ENCODE peak calls at places on chromosome 20, in six cellular contexts. B, X, Q, H, G and P are unnamed samples.

GRCh38 chr20:63636752-63637633 is 10.1 kb upstream of the GMEB2 start:
- DNase-seq in B (no peak), X (peak; percentile 21), Q (no peak), H (no peak), G (peak; percentile 28), P (no peak)

GRCh38 chr20:8798505-8798904 is 270.4 kb upstream of the PLCB4 start:
- DNase-seq in B (no peak), X (no peak), Q (no peak), H (no peak), G (peak; percentile 76), P (peak; percentile 21)

GRCh38 chr20:14333734-14334133 is 3.7 kb downstream of the FLRT3 start:
- DNase-seq in B (no peak), X (no peak), Q (no peak), H (no peak), G (no peak), P (no peak)

GRCh38 chr20:60729119-60729900 is 522.8 kb upstream of the CDH4 start:
- DNase-seq in B (no peak), X (no peak), Q (no peak), H (no peak), G (no peak), P (no peak)

GRCh38 chr20:53926428-53927028 is 143.9 kb downstream of the BCAS1 start:
- DNase-seq in B (peak; percentile 99), X (peak; percentile 99), Q (no peak), H (peak; percentile 52), G (peak; percentile 98), P (peak; percentile 91)

GRCh38 chr20:31652917-31653385 is 15.2 kb downstream of the COX4I2 start:
- DNase-seq in B (no peak), X (no peak), Q (no peak), H (no peak), G (peak; percentile 90), P (peak; percentile 31)

GRCh38 chr20:57282691-57283361 is 16.4 kb upstream of the BMP7 start:
- DNase-seq in B (no peak), X (no peak), Q (no peak), H (no peak), G (no peak), P (no peak)

GRCh38 chr20:43955244-43956191 is 40.9 kb downstream of the TOX2 start:
- DNase-seq in B (peak; percentile 99), X (peak; percentile 89), Q (no peak), H (no peak), G (peak; percentile 97), P (peak; percentile 80)

GRCh38 chr20:43438578-43439316 is 18.9 kb upstream of the SRSF6 start:
- DNase-seq in B (no peak), X (no peak), Q (no peak), H (no peak), G (no peak), P (no peak)

GRCh38 chr20:60586417-60587105 is 628.3 kb downstream of the CDH26 start:
- DNase-seq in B (no peak), X (no peak), Q (no peak), H (no peak), G (no peak), P (no peak)

GRCh38 chr20:57977141-57977540 is 251.3 kb downstream of the ANKRD60 start:
- DNase-seq in B (no peak), X (no peak), Q (no peak), H (no peak), G (no peak), P (no peak)

GRCh38 chr20:21509597-21510331 is 4.1 kb downstream of the NKX2-2 start:
- DNase-seq in B (peak; percentile 41), X (no peak), Q (no peak), H (no peak), G (peak; percentile 63), P (peak; percentile 14)

GRCh38 chr20:34553366-34553867 is 5.1 kb upstream of the MAP1LC3A start:
- DNase-seq in B (no peak), X (no peak), Q (no peak), H (no peak), G (no peak), P (no peak)

GRCh38 chr20:32638848-32639247 is 34.9 kb downstream of the C20orf203 start:
- DNase-seq in B (peak; percentile 84), X (peak; percentile 91), Q (no peak), H (no peak), G (no peak), P (no peak)

GRCh38 chr20:20480689-20481088 is 112.8 kb downstream of the INSM1 start:
- DNase-seq in B (peak; percentile 75), X (peak; percentile 79), Q (no peak), H (no peak), G (peak; percentile 88), P (peak; percentile 71)

GRCh38 chr20:12835999-12836398 is 172.8 kb upstream of the SPTLC3 start:
- DNase-seq in B (no peak), X (peak; percentile 22), Q (no peak), H (no peak), G (no peak), P (no peak)

GRCh38 chr20:13009682-13010406 is 1.1 kb downstream of the SPTLC3 start:
- DNase-seq in B (peak; percentile 64), X (peak; percentile 85), Q (no peak), H (peak; percentile 30), G (peak; percentile 97), P (peak; percentile 94)

GRCh38 chr20:37897008-37897548 is 5.8 kb upstream of the VSTM2L start:
- DNase-seq in B (no peak), X (no peak), Q (no peak), H (no peak), G (no peak), P (no peak)
- TF ChIP-seq CTCF in B (no peak), X (no peak), Q (no peak), H (no peak), G (peak; percentile 2), P (peak; percentile 26)

DNA sequence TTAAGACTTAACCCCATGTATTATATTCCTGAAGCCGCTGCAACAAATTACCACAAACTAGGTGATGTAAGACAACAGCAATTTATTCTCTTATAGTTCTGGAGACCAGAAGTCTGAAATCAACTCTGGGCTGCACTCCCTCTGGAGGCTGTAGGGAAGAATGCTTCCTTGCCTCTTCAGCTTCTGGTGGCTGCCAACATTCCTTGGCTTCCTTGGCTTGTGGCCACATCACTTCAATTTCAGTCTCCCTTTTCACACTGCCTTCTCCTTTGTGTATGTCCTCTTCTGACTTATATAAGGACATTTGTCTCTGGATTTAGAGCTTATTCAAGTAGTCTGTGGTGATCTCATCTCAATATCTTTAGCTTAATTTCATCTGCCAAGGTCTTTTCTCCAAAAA is 141.6 kb downstream of the DHX35 start:
- DNase-seq in B (no peak), X (no peak), Q (no peak), H (no peak), G (peak; percentile 23), P (no peak)
- TF ChIP-seq CTCF in B (no peak), X (no peak), Q (no peak), H (no peak), G (peak; percentile 23), P (peak; percentile 7)

GRCh38 chr20:9978395-9979004 is 56.3 kb upstream of the ANKEF1 start:
- DNase-seq in B (peak; percentile 69), X (peak; percentile 86), Q (peak; percentile 5), H (peak; percentile 15), G (peak; percentile 95), P (peak; percentile 88)

GRCh38 chr20:9969626-9970025 is 65.2 kb upstream of the ANKEF1 start:
- DNase-seq in B (no peak), X (peak; percentile 43), Q (no peak), H (no peak), G (peak; percentile 25), P (no peak)

GRCh38 chr20:9977629-9978028 is 57.2 kb upstream of the ANKEF1 start:
- DNase-seq in B (no peak), X (peak; percentile 38), Q (no peak), H (no peak), G (peak; percentile 26), P (peak; percentile 5)

GRCh38 chr20:9971746-9972145 is 63.0 kb upstream of the ANKEF1 start:
- DNase-seq in B (no peak), X (peak; percentile 33), Q (no peak), H (no peak), G (no peak), P (no peak)

GRCh38 chr20:9974324-9974723 is 60.5 kb upstream of the ANKEF1 start:
- DNase-seq in B (no peak), X (no peak), Q (no peak), H (no peak), G (no peak), P (no peak)
- TF ChIP-seq CTCF in B (no peak), X (peak; percentile 17), Q (no peak), H (no peak), G (no peak), P (no peak)

GRCh38 chr20:62623488-62624324 is 18.6 kb upstream of the SLCO4A1 start:
- DNase-seq in B (peak; percentile 100), X (peak; percentile 91), Q (peak; percentile 73), H (peak; percentile 99), G (peak; percentile 85), P (peak; percentile 96)

GRCh38 chr20:62624325-62624690 is 18.0 kb upstream of the SLCO4A1 start:
- DNase-seq in B (no peak), X (no peak), Q (no peak), H (peak; percentile 78), G (no peak), P (no peak)

GRCh38 chr20:62625921-62626547 is 16.3 kb upstream of the SLCO4A1 start:
- DNase-seq in B (no peak), X (no peak), Q (no peak), H (no peak), G (no peak), P (no peak)

GRCh38 chr20:62624719-62625455 is 17.4 kb upstream of the SLCO4A1 start:
- DNase-seq in B (no peak), X (no peak), Q (no peak), H (no peak), G (no peak), P (no peak)

GRCh38 chr20:62625516-62625915 is 16.8 kb upstream of the SLCO4A1 start:
- DNase-seq in B (no peak), X (no peak), Q (no peak), H (no peak), G (no peak), P (no peak)
- TF ChIP-seq CTCF in B (no peak), X (no peak), Q (no peak), H (no peak), G (no peak), P (no peak)